ENCODE peak calls at places on chromosomes 4 and X, in five cellular contexts. V is IMR-90, B is H9, K is mesenchymal stem cell, G is H1. F is an unnamed sample.
A peak's percentile ranks its signal among the peaks of the same experiment; 100 is the strongest.

GRCh38 chrX:15815779-15816452 is 25.6 kb downstream of the ZRSR2 start:
- DNase-seq in V (peak; percentile 33), B (peak; percentile 60), K (peak; percentile 50), G (no peak), F (peak; percentile 3)

GRCh38 chr4:184896868-184897715 is 71.3 kb upstream of the ACSL1 start:
- DNase-seq in V (no peak), B (no peak), K (no peak), G (no peak), F (no peak)

GRCh38 chr4:166839615-166840251 is 394.6 kb downstream of the SPOCK3 start:
- DNase-seq in V (no peak), B (no peak), K (no peak), G (no peak), F (no peak)

GRCh38 chrX:71541546-71542022 is 8.7 kb downstream of the OGT start:
- DNase-seq in V (peak; percentile 75), B (no peak), K (peak; percentile 84), G (no peak), F (no peak)

GRCh38 chrX:130049821-130050220 is 60.5 kb downstream of the ELF4 start:
- DNase-seq in V (no peak), B (no peak), K (no peak), G (no peak), F (no peak)

GRCh38 chr4:69858683-69859082 is 1.3 kb downstream of the SULT1E1 start:
- DNase-seq in V (no peak), B (no peak), K (peak; percentile 28), G (no peak), F (no peak)

GRCh38 chrX:31316340-31316991 is 244.6 kb upstream of the FTHL17 start:
- DNase-seq in V (no peak), B (no peak), K (no peak), G (no peak), F (no peak)

GRCh38 chr4:81664079-81664478 is 192.4 kb upstream of the RASGEF1B start:
- DNase-seq in V (no peak), B (no peak), K (no peak), G (no peak), F (no peak)

GRCh38 chr4:148444296-148445070 is 2.3 kb upstream of the NR3C2 start:
- DNase-seq in V (no peak), B (peak; percentile 46), K (peak; percentile 5), G (peak; percentile 71), F (peak; percentile 48)

GRCh38 chr4:1578301-1578781 is 105.8 kb downstream of the FAM53A start:
- DNase-seq in V (no peak), B (peak; percentile 67), K (no peak), G (no peak), F (peak; percentile 59)

GRCh38 chrX:72306085-72306801 is 529 bp upstream of the CITED1 start:
- DNase-seq in V (no peak), B (no peak), K (peak; percentile 13), G (peak; percentile 56), F (no peak)

GRCh38 chrX:38620623-38621022 is 59.3 kb downstream of the TSPAN7 start:
- DNase-seq in V (no peak), B (no peak), K (no peak), G (no peak), F (no peak)

GRCh38 chrX:44873415-44874270 is 655 bp downstream of the KDM6A start:
- DNase-seq in V (peak; percentile 44), B (no peak), K (peak; percentile 51), G (peak; percentile 46), F (no peak)

GRCh38 chrX:1213971-1214370 is 1.5 kb upstream of the CRLF2 start:
- DNase-seq in V (no peak), B (no peak), K (no peak), G (no peak), F (no peak)

GRCh38 chr4:85734446-85734845 is 259.5 kb downstream of the ARHGAP24 start:
- DNase-seq in V (no peak), B (no peak), K (peak; percentile 35), G (no peak), F (no peak)

GRCh38 chrX:63746278-63746677 is 38.7 kb downstream of the ARHGEF9 start:
- DNase-seq in V (no peak), B (no peak), K (no peak), G (no peak), F (no peak)

GRCh38 chr4:657338-658030 is 16.6 kb downstream of the ATP5ME start:
- DNase-seq in V (no peak), B (peak; percentile 24), K (no peak), G (no peak), F (no peak)

GRCh38 chr4:14152834-14153519 is 525.5 kb upstream of the BOD1L1 start:
- DNase-seq in V (no peak), B (no peak), K (no peak), G (no peak), F (no peak)

GRCh38 chrX:71222929-71223328 is at the start of gene GJB1:
- DNase-seq in V (no peak), B (no peak), K (no peak), G (no peak), F (no peak)

GRCh38 chr4:13344216-13344615 is 139.9 kb downstream of the RAB28 start:
- DNase-seq in V (no peak), B (no peak), K (no peak), G (no peak), F (no peak)

GRCh38 chrX:20514358-20514757 is 247.6 kb upstream of the RPS6KA3 start:
- DNase-seq in V (peak; percentile 83), B (no peak), K (peak; percentile 78), G (no peak), F (no peak)

GRCh38 chrX:22060952-22061351 is 28.8 kb downstream of the PHEX start:
- DNase-seq in V (no peak), B (no peak), K (no peak), G (no peak), F (no peak)

GRCh38 chr4:10578027-10578426 is 106.5 kb downstream of the CLNK start:
- DNase-seq in V (no peak), B (no peak), K (no peak), G (no peak), F (no peak)

GRCh38 chr4:107818301-107818910 is 6.3 kb upstream of the SGMS2 start:
- DNase-seq in V (no peak), B (no peak), K (no peak), G (no peak), F (no peak)

GRCh38 chr4:124711469-124712416 is 789 bp downstream of the ANKRD50 start:
- DNase-seq in V (peak; percentile 79), B (peak; percentile 84), K (peak; percentile 81), G (peak; percentile 80), F (peak; percentile 20)

GRCh38 chr4:173009129-173009823 is 159.3 kb upstream of the GALNT7 start:
- DNase-seq in V (peak; percentile 76), B (no peak), K (peak; percentile 74), G (no peak), F (no peak)

GRCh38 chr4:173269280-173269679 is 64.9 kb downstream of the HMGB2 start:
- DNase-seq in V (no peak), B (no peak), K (no peak), G (no peak), F (no peak)

GRCh38 chr4:893995-894705 is 38.0 kb downstream of the GAK start:
- DNase-seq in V (no peak), B (no peak), K (no peak), G (no peak), F (no peak)

GRCh38 chrX:65035451-65035779 is 59.2 kb upstream of the ZC4H2 start:
- DNase-seq in V (peak; percentile 21), B (no peak), K (no peak), G (peak; percentile 46), F (no peak)

GRCh38 chr4:15913631-15913970 is 24.9 kb downstream of the FGFBP1 start:
- DNase-seq in V (peak; percentile 97), B (no peak), K (peak; percentile 85), G (no peak), F (no peak)

DNA sequence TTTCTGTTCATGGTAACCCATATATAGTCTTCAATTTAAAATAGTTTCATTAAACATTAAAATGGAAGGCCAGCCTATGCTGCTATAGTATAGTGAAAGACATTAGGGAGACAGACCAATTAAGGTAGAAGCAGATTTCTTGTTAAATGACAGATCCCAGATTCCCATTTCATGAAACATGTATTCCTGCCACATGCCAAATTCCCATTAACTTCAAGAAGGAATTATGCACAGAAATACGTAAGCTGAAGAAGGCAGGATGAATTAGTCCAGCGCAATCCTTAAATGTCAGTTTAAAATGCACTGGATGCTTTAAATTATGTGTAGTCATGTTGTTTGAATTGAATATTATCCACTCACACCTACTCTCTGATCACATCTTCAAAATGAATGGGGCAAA is 424.9 kb downstream of the SH2D1A start:
- DNase-seq in V (no peak), B (no peak), K (no peak), G (no peak), F (no peak)
- H3K14ac ChIP-seq in V (no peak overlapping the region), B (no peak overlapping the region), K (no peak overlapping the region), G (no peak overlapping the region), F (no peak overlapping the region)

DNA sequence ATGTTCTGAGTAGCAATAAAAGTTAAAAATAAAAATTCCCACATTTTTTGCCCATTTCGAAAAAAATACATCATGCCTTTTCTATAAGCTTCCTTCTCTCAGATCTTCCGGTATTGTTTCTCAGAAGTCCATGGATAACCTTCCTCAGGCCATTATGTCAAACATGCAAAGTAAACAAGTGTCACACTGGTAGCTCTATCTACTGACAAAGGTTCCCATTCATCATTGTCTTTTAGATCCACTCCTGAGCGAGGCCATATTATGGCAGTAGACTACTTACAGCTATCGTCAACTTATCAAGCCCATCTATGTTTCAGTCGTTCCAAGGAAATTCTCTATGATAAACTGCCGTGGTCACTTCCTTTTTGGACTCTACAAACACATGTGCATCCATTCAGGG is 1068.2 kb downstream of the GLUD2 start:
- DNase-seq in V (no peak), B (no peak), K (no peak), G (no peak), F (no peak)
- H3K14ac ChIP-seq in V (no peak overlapping the region), B (no peak overlapping the region), K (no peak overlapping the region), G (no peak overlapping the region), F (no peak overlapping the region)

GRCh38 chrX:42823443-42823842 is 45.5 kb upstream of the PPP1R2C start:
- DNase-seq in V (no peak), B (no peak), K (no peak), G (no peak), F (no peak)

GRCh38 chrX:42821803-42822443 is 44.0 kb upstream of the PPP1R2C start:
- DNase-seq in V (no peak), B (no peak), K (no peak), G (no peak), F (no peak)

DNA sequence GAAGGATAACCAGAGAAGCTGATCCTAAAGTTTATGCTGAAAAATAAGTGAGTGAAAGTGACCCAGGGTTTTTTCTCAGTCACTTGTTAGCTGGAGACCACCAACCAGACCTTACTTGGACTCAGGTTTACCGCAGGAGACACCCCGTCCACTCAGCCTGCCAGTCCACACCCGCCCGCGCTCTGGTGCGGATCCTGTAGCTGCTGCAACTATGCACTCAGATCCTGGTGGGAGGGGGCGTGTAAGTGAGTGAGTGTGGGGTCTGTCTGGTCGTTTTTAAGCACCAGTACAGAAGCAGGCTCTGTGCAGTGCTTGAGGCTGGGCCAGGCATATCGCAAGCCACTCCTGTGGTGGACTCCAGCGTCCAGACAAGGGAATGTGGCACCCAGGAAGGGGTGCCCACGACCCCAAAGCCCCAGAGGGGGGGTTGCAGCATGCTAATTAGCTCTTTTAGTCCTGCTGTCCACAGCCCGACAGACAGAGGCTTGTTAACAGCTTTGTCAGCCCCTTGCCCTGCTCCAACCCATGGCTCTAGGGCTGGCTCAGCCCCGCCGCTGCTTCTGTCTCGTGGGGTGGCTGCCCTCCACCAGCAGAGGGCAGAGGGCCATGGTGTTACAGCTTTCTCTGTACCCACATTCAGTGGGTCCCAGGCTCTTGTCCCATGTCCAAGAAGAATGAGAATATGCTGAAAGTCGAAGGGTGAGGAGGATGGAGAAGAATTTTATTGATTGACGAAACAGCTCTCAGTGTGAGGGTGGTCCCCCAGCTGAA is 40.4 kb upstream of the PPP1R2C start:
- DNase-seq in V (no peak), B (peak; percentile 76), K (no peak), G (no peak), F (no peak)
- H3K14ac ChIP-seq in V (no peak overlapping the region), B (no peak overlapping the region), K (no peak overlapping the region), G (no peak overlapping the region), F (no peak overlapping the region)

GRCh38 chr4:100977746-100978397 is 369.5 kb downstream of the PPP3CA start:
- DNase-seq in V (no peak), B (no peak), K (no peak), G (no peak), F (no peak)
- H3K14ac ChIP-seq in V (no peak overlapping the region), B (no peak overlapping the region), K (no peak overlapping the region), G (no peak overlapping the region), F (no peak overlapping the region)

F was measured in neuronal stem cell.